ENCODE peak calls at places on chromosomes 12 and 14, in ten cellular contexts. E is A549, P is tibial nerve, U is IMR-90, R is sigmoid colon, T is adrenal gland, M is upper lobe of left lung, D is NB4, O is breast epithelium, Z is uterus. J is an unnamed sample.
A peak's percentile ranks its signal among the peaks of the same experiment; 100 is the strongest.

GRCh38 chr14:62532186-62532585 is 513.1 kb downstream of the KCNH5 start:
- DNase-seq in Z (no peak), T (no peak), D (no peak), R (no peak), M (no peak), U (peak; percentile 18), E (no peak), O (no peak), P (no peak), J (no peak)

GRCh38 chr14:96251656-96252155 is 4.3 kb upstream of the BDKRB1 start:
- DNase-seq in U (no peak), T (no peak), O (no peak), E (no peak), R (no peak), Z (no peak), P (no peak), D (no peak), M (no peak), J (no peak)

GRCh38 chr14:95121911-95122696 is 35.2 kb downstream of the DICER1 start:
- DNase-seq in Z (no peak), P (no peak), U (no peak), E (no peak), R (no peak), M (no peak), D (no peak), T (no peak), O (no peak), J (no peak)

GRCh38 chr12:33277386-33277785 is 162.2 kb downstream of the SYT10 start:
- DNase-seq in E (no peak), M (no peak), T (no peak), O (no peak), R (no peak), U (no peak), Z (no peak), P (no peak), D (no peak), J (no peak)

GRCh38 chr14:105526781-105527380 is 498 bp downstream of the TMEM121 start:
- DNase-seq in M (no peak), O (no peak), D (no peak), R (no peak), Z (no peak), E (no peak), U (no peak), T (no peak), P (no peak), J (no peak)

GRCh38 chr14:100342195-100342594 is 19.1 kb downstream of the SLC25A47 start:
- DNase-seq in T (peak; percentile 6), M (peak; percentile 8), P (no peak), R (no peak), U (no peak), E (no peak), Z (no peak), O (no peak), D (no peak), J (no peak)

GRCh38 chr12:47973870-47974269 is 10.5 kb downstream of the TMEM106C start:
- DNase-seq in U (no peak), M (no peak), P (no peak), D (no peak), E (no peak), Z (no peak), T (no peak), R (no peak), O (no peak), J (no peak)

GRCh38 chr14:64806202-64806861 is 73.4 kb downstream of the SPTB start:
- DNase-seq in E (peak; percentile 87), P (no peak), R (peak; percentile 46), M (peak; percentile 54), D (no peak), O (peak; percentile 32), U (peak; percentile 92), T (peak; percentile 61), Z (no peak), J (peak; percentile 19)

GRCh38 chr12:1984759-1985158 is 19.5 kb downstream of the DCP1B start:
- DNase-seq in R (no peak), M (no peak), D (no peak), O (no peak), U (no peak), T (no peak), E (no peak), P (no peak), Z (no peak), J (no peak)

GRCh38 chr14:59253527-59253926 is 65.1 kb downstream of the DAAM1 start:
- DNase-seq in M (no peak), T (no peak), Z (no peak), P (no peak), U (no peak), O (no peak), D (peak; percentile 31), E (no peak), R (no peak), J (no peak)

GRCh38 chr12:47686645-47687240 is 19.1 kb downstream of the RPAP3 start:
- DNase-seq in T (no peak), E (peak; percentile 53), P (no peak), R (no peak), M (no peak), U (peak; percentile 67), O (no peak), D (peak; percentile 59), Z (no peak), J (no peak)

GRCh38 chr14:32109676-32110075 is 32.6 kb downstream of the ARHGAP5 start:
- DNase-seq in T (no peak), D (no peak), M (no peak), P (no peak), E (no peak), O (no peak), Z (no peak), U (peak; percentile 86), R (no peak), J (no peak)

GRCh38 chr12:40325349-40325960 is 100.7 kb downstream of the LRRK2 start:
- DNase-seq in U (peak; percentile 4), T (no peak), O (no peak), D (peak; percentile 67), M (no peak), P (no peak), Z (no peak), R (no peak), E (peak; percentile 63), J (no peak)

GRCh38 chr12:121958521-121959240 is 40.3 kb downstream of the CFAP251 start:
- DNase-seq in O (no peak), U (peak; percentile 78), T (no peak), Z (no peak), R (no peak), E (no peak), M (no peak), P (no peak), D (no peak), J (no peak)

GRCh38 chr14:26596722-26597030 is 1.2 kb downstream of the NOVA1 start:
- DNase-seq in Z (peak; percentile 26), U (peak; percentile 1), E (no peak), O (no peak), P (peak; percentile 21), T (peak; percentile 7), M (no peak), D (no peak), R (peak; percentile 63), J (peak; percentile 11)

DNA sequence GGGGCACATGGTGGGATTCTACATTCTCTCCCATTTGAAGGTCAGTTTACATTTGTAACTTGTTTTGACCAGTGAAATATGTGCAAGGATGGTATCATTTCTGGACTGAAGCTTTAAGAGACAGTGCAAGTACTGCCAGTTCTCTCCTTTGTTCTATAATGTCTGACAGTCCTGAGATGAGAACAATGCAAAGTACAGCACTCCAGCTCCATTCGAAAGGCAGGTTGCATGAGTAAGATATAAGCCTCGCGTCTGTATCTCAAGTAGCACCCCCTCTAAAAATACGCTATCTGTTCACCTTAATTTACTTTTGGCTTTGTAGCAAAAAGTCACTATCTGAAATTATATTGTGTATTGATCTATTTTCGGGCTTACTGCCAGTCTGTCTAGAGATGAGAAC is 1122.2 kb upstream of the TMEM132C start:
- DNase-seq in O (no peak), U (no peak), D (no peak), P (no peak), E (no peak), Z (no peak), T (no peak), M (no peak), R (no peak), J (no peak)
- TF ChIP-seq POLR2A in O (no peak), U (no peak), D (no peak), P (no peak), E (no peak), Z (no peak), T (no peak), M (no peak), R (no peak), J (no peak)

GRCh38 chr12:53054112-53054878 is 4.4 kb downstream of the TNS2 start:
- DNase-seq in M (peak; percentile 98), D (peak; percentile 63), R (peak; percentile 98), O (peak; percentile 98), T (peak; percentile 97), U (peak; percentile 77), E (peak; percentile 86), P (peak; percentile 95), Z (peak; percentile 94), J (peak; percentile 99)
- TF ChIP-seq POLR2A in M (peak; percentile 46), D (no peak), R (no peak), O (peak; percentile 78), T (peak; percentile 67), U (no peak), E (peak; percentile 50), P (no peak), Z (peak; percentile 68), J (peak; percentile 95)

GRCh38 chr12:31524791-31525495 is 66.0 kb downstream of the DENND5B start:
- DNase-seq in D (peak; percentile 9), R (no peak), O (no peak), P (no peak), Z (no peak), T (no peak), U (peak; percentile 79), M (no peak), E (no peak), J (no peak)

GRCh38 chr12:31521972-31522371 is 69.0 kb downstream of the DENND5B start:
- DNase-seq in P (no peak), R (no peak), D (no peak), T (no peak), M (no peak), U (peak; percentile 54), E (no peak), Z (no peak), O (no peak), J (no peak)

GRCh38 chr12:31523306-31523705 is 67.6 kb downstream of the DENND5B start:
- DNase-seq in U (no peak), O (no peak), Z (no peak), D (no peak), M (no peak), E (no peak), P (no peak), T (no peak), R (no peak), J (no peak)

GRCh38 chr12:31525496-31526157 is 65.3 kb downstream of the DENND5B start:
- DNase-seq in Z (no peak), R (no peak), D (no peak), M (no peak), P (no peak), U (no peak), O (no peak), E (no peak), T (no peak), J (no peak)

GRCh38 chr12:31522607-31523006 is 68.3 kb downstream of the DENND5B start:
- DNase-seq in U (no peak), M (no peak), Z (no peak), T (no peak), P (no peak), R (no peak), O (no peak), D (no peak), E (no peak), J (no peak)
- TF ChIP-seq POLR2A in U (no peak), M (no peak), Z (no peak), T (no peak), P (no peak), R (no peak), O (no peak), D (no peak), E (no peak), J (no peak)

GRCh38 chr12:53324779-53325538 is 3.5 kb upstream of the AAAS start:
- DNase-seq in T (peak; percentile 92), R (peak; percentile 98), M (peak; percentile 96), P (peak; percentile 90), D (peak; percentile 96), U (peak; percentile 84), E (peak; percentile 98), O (peak; percentile 82), Z (peak; percentile 93), J (peak; percentile 93)
- TF ChIP-seq POLR2A in T (peak; percentile 78), R (peak; percentile 85), M (peak; percentile 62), P (peak; percentile 77), D (peak; percentile 54), U (peak; percentile 49), E (peak; percentile 79), O (peak; percentile 20), Z (peak; percentile 94), J (peak; percentile 67)